ENCODE peak calls at places on chromosomes 12 and 14, in six cellular contexts. T is PC-3, A is GM23338, W is MM.1S, V is GM23248, I is neural progenitor cell. R is an unnamed sample. For H3F3A, the result is how much of the 10 kb centered on the place peaks cover.

GRCh38 chr12:3828888-3829287 is 44.3 kb downstream of the PARP11 start:
- DNase-seq in T (no peak), I (no peak), A (no peak), W (no peak), V (no peak), R (no peak)

GRCh38 chr12:49195734-49196133 is 6.9 kb upstream of the TUBA1A start:
- DNase-seq in T (no peak), V (no peak), A (no peak), I (no peak), W (no peak), R (no peak)

GRCh38 chr12:15782667-15783066 is 6.5 kb downstream of the EPS8 start:
- DNase-seq in T (no peak), W (no peak), I (no peak), A (no peak), V (no peak), R (no peak)

GRCh38 chr12:1500095-1500801 is 94.1 kb downstream of the FBXL14 start:
- DNase-seq in T (peak), A (no peak), V (peak), I (no peak), W (no peak), R (peak)

GRCh38 chr12:54259194-54260011 is 20.5 kb downstream of the CBX5 start:
- DNase-seq in T (peak), I (peak), V (peak), A (peak), W (no peak), R (no peak)

GRCh38 chr14:63787995-63788946 is 60.4 kb upstream of the SGPP1 start:
- DNase-seq in W (no peak), A (no peak), T (no peak), V (no peak), I (peak), R (no peak)

GRCh38 chr14:36553650-36554260 is 28.7 kb downstream of the NKX2-8 start:
- DNase-seq in V (peak), T (peak), W (peak), A (peak), I (peak), R (peak)

GRCh38 chr12:93571854-93572711 is at the start of gene SOCS2:
- DNase-seq in V (peak), I (peak), T (peak), W (peak), A (peak), R (no peak)

GRCh38 chr14:75909630-75910029 is 72.2 kb downstream of the TGFB3 start:
- DNase-seq in W (no peak), A (no peak), I (no peak), T (no peak), V (no peak), R (no peak)

GRCh38 chr12:117134059-117134458 is 34.8 kb upstream of the TESC start:
- DNase-seq in V (peak), T (no peak), I (no peak), A (no peak), W (peak), R (no peak)

DNA sequence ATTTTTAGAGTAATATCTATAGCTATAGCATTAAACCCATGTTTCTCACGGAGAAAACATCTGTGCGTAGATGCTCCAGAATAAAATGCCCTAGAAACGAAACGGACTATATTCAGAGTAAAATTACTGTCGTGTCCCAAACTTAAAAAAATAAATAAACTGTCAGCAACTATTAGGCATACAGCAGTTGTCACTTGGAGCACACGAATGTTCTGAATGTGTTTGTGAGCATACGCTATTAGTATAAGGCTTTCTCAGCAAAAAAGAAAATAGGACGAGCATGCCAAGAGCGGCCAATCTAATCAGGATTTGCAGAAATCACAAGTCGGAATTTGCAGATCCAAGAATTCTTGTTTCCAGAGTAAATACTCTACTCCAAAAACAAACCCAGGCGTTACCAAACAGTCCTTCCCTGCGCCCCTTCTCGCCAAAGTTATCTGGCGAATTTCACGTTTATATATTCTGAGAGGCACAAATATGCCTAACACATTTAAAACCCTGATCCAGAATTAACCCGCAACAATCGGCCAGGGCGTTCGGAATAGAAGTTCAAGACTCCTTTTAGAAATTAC is 835 bp downstream of the PTPN21 start:
- DNase-seq in A (peak), I (no peak), W (no peak), T (peak), V (peak), R (no peak)
- TF ChIP-seq EZH2 in A (no peak), I (no peak), W (no peak), T (no peak), V (no peak), R (no peak)

DNA sequence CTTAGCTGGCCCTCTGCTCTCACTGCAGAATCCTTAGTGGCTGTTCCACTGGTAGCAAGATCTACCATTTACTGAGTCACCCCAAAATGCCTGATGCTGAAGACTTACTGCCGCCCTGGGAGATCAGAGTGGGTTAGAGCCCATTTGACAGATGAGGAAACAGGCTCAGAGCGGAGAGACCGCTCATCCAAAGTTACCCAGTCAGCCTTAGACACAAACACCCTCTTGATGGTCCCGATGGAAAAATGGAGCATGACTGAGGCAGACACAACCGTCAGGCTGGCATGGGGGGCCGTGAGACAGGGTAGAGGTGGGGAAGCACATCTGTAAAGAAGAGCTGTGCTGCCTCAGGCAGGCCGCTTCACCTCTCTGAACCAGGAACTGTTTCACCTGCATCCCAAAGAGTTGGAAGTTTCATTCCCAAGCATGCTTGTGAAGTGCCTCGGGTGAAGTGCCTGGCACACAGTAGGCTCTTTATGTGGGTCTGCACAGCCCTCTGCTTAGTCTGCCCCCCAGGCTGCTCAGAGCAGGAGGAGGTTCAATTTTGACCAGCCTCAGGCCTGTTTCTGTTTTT is 581 bp upstream of the SERPINA1 start:
- DNase-seq in A (no peak), V (no peak), W (no peak), I (no peak), T (no peak), R (no peak)
- H3K27ac ChIP-seq in A (no peak), V (no peak), W (no peak), I (no peak), T (no peak), R (no peak)

GRCh38 chr12:6575648-6576047 is 7.6 kb upstream of the NOP2 start:
- DNase-seq in A (no peak), V (no peak), W (no peak), T (no peak), I (no peak), R (no peak)
- H3F3A ChIP-seq in A (under half), V (under half), W (under half), T (under half), I (half or more), R (half or more)

GRCh38 chr14:21070610-21071224 is 613 bp downstream of the ARHGEF40 start:
- DNase-seq in V (peak), W (no peak), T (no peak), A (peak), I (peak), R (no peak)
- TF ChIP-seq EZH2 in V (no peak), W (no peak), T (no peak), A (no peak), I (no peak), R (no peak)

GRCh38 chr14:100142073-100143040 is 17.1 kb downstream of the DEGS2 start:
- DNase-seq in W (no peak), I (no peak), T (no peak), A (no peak), V (no peak), R (peak)
- H3K27ac ChIP-seq in W (no peak), I (no peak), T (no peak), A (no peak), V (no peak), R (peak)

GRCh38 chr14:77039285-77040058 is 11.0 kb upstream of the IRF2BPL start:
- DNase-seq in I (no peak), A (no peak), T (no peak), V (peak), W (no peak), R (no peak)
- H3F3A ChIP-seq in I (under half), A (under half), T (under half), V (half or more), W (under half), R (half or more)

DNA sequence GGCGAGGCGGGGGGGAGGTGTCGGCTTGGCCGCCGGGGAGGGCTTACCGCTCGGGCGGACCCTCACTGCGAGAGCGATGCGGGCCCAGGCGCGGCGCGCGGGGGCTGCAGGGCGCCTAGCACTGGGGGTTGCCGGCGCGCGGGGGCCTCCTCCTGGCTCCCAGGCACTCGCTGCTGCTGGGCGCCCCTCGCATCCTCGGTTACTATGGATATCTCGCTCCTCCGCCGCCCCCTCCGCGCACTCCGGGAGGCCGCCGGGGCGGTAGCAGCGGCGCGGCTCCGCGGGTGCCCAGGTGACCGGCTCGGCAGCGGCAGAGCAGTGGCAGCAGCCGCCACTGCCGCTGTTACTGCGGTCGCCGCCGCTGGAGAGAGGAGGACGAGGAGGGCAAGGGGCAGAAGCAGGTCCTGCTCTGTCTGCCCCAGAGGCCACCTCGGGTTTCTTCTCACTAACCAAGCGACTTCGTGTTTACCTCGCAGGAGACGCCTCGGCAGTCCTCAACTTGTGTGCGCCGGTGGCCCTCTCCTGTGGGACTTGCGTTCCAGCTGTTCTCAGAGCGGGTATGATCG is 250.1 kb downstream of the APAF1 start:
- DNase-seq in T (no peak), V (no peak), I (peak), A (peak), W (no peak), R (no peak)
- TF ChIP-seq EZH2 in T (peak), V (no peak), I (no peak), A (peak), W (no peak), R (no peak)

DNA sequence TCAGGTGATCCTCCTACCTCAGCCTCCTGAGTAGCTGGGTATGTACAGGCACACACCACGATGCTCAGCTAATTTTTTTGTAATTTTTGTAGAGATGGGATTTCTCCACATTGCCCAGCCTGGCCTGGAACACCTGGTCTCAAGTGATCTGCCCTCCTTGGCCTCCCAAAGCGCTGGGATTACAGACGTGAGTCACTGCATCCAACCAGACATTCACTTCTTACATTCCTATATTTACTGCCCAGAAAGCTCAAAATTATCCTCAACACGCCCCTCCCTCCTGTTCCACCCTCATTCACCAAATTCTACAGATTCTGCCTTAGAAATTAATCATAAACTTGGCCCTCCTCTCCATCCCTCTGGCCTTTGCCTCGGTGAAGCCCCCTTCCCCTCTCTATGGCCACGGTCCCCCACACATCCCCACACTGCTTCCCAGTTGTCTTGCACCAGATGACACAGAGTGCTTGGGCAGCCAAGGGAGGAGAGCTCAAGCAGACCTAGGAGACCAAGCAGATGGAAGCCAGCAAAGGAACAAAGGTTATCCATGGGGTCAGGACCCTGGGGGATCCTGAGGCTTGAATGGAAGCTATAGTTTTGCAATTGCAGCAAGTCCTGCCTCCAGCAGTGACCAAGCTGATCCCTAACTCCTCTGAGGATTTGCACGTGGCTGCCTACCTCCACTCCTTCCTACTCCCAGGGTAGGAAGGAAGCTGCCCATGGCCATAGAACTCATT is 213.2 kb upstream of the FOXN3 start:
- DNase-seq in T (no peak), A (no peak), V (peak), I (no peak), W (no peak), R (no peak)
- H3K27ac ChIP-seq in T (no peak), A (no peak), V (peak), I (no peak), W (no peak), R (no peak)

GRCh38 chr14:76917759-76918175 is 91.6 kb downstream of the LRRC74A start:
- DNase-seq in I (no peak), A (no peak), W (no peak), T (no peak), V (peak), R (no peak)
- H3F3A ChIP-seq in I (under half), A (under half), W (under half), T (under half), V (under half), R (half or more)

GRCh38 chr12:85894653-85895052 is 20.6 kb downstream of the NTS start:
- DNase-seq in I (no peak), A (no peak), T (no peak), V (no peak), W (no peak), R (no peak)
- TF ChIP-seq EZH2 in I (no peak), A (no peak), T (no peak), V (no peak), W (no peak), R (no peak)

R was measured in PC-9.